ENCODE peak calls at places on chromosomes 13 and 19, in six cellular contexts. H is activated CD8-positive, alpha-beta T cell treated with anti-CD3 and anti-CD28 coated beads, Interleukin-2, amount 10 ng/mL, durations not matched to agents 7 days and 5 days; C is NCI-H1417; R is germinal center; Z is NCI-H2029 treated with DMSO at 0.1 percent for 48 hours; I is Right ventricle myocardium superior. Y is an unnamed sample.

GRCh38 chr19:48413879-48414623 is 20.6 kb downstream of the GRIN2D start:
- DNase-seq in H (no peak), C (no peak), R (no peak), Z (no peak), I (no peak), Y (no peak)

GRCh38 chr19:45305421-45305820 is 17.3 kb downstream of the CKM start:
- DNase-seq in H (no peak), C (no peak), R (no peak), Z (no peak), I (no peak), Y (no peak)

GRCh38 chr13:51475727-51476521 is 23.1 kb upstream of the INTS6 start:
- DNase-seq in H (no peak), C (no peak), R (no peak), Z (no peak), I (no peak), Y (no peak)

GRCh38 chr13:20546559-20546958 is 20.4 kb upstream of the IFT88 start:
- DNase-seq in H (no peak), C (no peak), R (no peak), Z (no peak), I (no peak), Y (no peak)

GRCh38 chr13:91739751-91740150 is 341.3 kb downstream of the GPC5 start:
- DNase-seq in H (no peak), C (no peak), R (no peak), Z (no peak), I (no peak), Y (no peak)

GRCh38 chr13:101308247-101309013 is 107.9 kb downstream of the NALCN start:
- DNase-seq in H (no peak), C (no peak), R (no peak), Z (no peak), I (no peak), Y (no peak)

GRCh38 chr19:10871711-10872550 is 578 bp downstream of the CARM1 start:
- DNase-seq in H (peak), C (no peak), R (peak), Z (no peak), I (peak), Y (peak)

GRCh38 chr19:18469245-18470107 is 31.5 kb upstream of the ISYNA1 start:
- DNase-seq in H (peak), C (no peak), R (peak), Z (no peak), I (peak), Y (peak)

GRCh38 chr13:112453874-112454647 is 77.9 kb downstream of the SPACA7 start:
- DNase-seq in H (no peak), C (no peak), R (no peak), Z (no peak), I (no peak), Y (no peak)

GRCh38 chr19:48813123-48813911 is 2.5 kb upstream of the BCAT2 start:
- DNase-seq in H (no peak), C (no peak), R (no peak), Z (no peak), I (no peak), Y (no peak)

GRCh38 chr13:47175172-47175806 is 278.4 kb upstream of the HTR2A start:
- DNase-seq in H (no peak), C (no peak), R (no peak), Z (no peak), I (no peak), Y (peak)

GRCh38 chr19:3968556-3969434 is 2.1 kb downstream of the DAPK3 start:
- DNase-seq in H (no peak), C (no peak), R (no peak), Z (peak), I (peak), Y (peak)

GRCh38 chr19:54207908-54208783 is 7.5 kb downstream of the RPS9 start:
- DNase-seq in H (no peak), C (no peak), R (no peak), Z (peak), I (peak), Y (no peak)

GRCh38 chr19:39613597-39613996 is 11.3 kb downstream of the LGALS13 start:
- DNase-seq in H (no peak), C (no peak), R (no peak), Z (no peak), I (no peak), Y (no peak)

GRCh38 chr13:78595819-78596700 is 7.3 kb downstream of the POU4F1 start:
- DNase-seq in H (no peak), C (no peak), R (peak), Z (no peak), I (no peak), Y (peak)

GRCh38 chr19:7842661-7843294 is 12.8 kb downstream of the EVI5L start:
- DNase-seq in H (no peak), C (no peak), R (no peak), Z (no peak), I (no peak), Y (no peak)

GRCh38 chr13:49022472-49023144 is 46.9 kb downstream of the FNDC3A start:
- DNase-seq in H (no peak), C (no peak), R (no peak), Z (no peak), I (no peak), Y (no peak)

GRCh38 chr13:111005808-111006494 is 91.1 kb upstream of the ANKRD10 start:
- DNase-seq in H (no peak), C (peak), R (no peak), Z (no peak), I (peak), Y (no peak)

GRCh38 chr19:54023191-54023590 is 31.8 kb downstream of the CACNG6 start:
- DNase-seq in H (no peak), C (no peak), R (no peak), Z (no peak), I (no peak), Y (no peak)

GRCh38 chr19:3188627-3189596 is 3.2 kb downstream of the NCLN start:
- DNase-seq in H (no peak), C (no peak), R (no peak), Z (no peak), I (no peak), Y (no peak)

GRCh38 chr13:23160241-23161175 is 20.3 kb upstream of the SGCG start:
- DNase-seq in H (no peak), C (no peak), R (no peak), Z (no peak), I (no peak), Y (peak)

GRCh38 chr13:27796544-27797227 is 4.4 kb downstream of the GSX1 start:
- DNase-seq in H (no peak), C (no peak), R (no peak), Z (no peak), I (no peak), Y (no peak)

GRCh38 chr13:24038405-24038804 is 122.1 kb upstream of the SPATA13 start:
- DNase-seq in H (peak), C (no peak), R (no peak), Z (no peak), I (no peak), Y (no peak)

GRCh38 chr13:104315606-104316005 is 1249.4 kb upstream of the SLC10A2 start:
- DNase-seq in H (no peak), C (no peak), R (no peak), Z (no peak), I (no peak), Y (no peak)

GRCh38 chr19:7355151-7355845 is 6.6 kb downstream of the ARHGEF18 start:
- DNase-seq in H (no peak), C (no peak), R (no peak), Z (no peak), I (no peak), Y (no peak)

GRCh38 chr19:801861-802496 is 4.7 kb downstream of the PTBP1 start:
- DNase-seq in H (no peak), C (no peak), R (no peak), Z (no peak), I (peak), Y (no peak)

GRCh38 chr13:112510987-112511715 is 76.8 kb downstream of the TUBGCP3 start:
- DNase-seq in H (no peak), C (peak), R (no peak), Z (no peak), I (no peak), Y (no peak)

GRCh38 chr13:21549633-21550032 is 54.3 kb downstream of the MICU2 start:
- DNase-seq in H (no peak), C (no peak), R (no peak), Z (no peak), I (no peak), Y (no peak)

GRCh38 chr13:91586609-91587008 is 188.2 kb downstream of the GPC5 start:
- DNase-seq in H (no peak), C (no peak), R (no peak), Z (no peak), I (no peak), Y (no peak)

GRCh38 chr19:49261602-49262001 is 63.4 kb downstream of the SLC6A16 start:
- DNase-seq in H (no peak), C (no peak), R (no peak), Z (no peak), I (no peak), Y (no peak)

GRCh38 chr13:77975358-77976042 is 56.9 kb upstream of the EDNRB start:
- DNase-seq in H (no peak), C (no peak), R (no peak), Z (no peak), I (no peak), Y (no peak)